ENCODE peak calls at places on chromosomes 2 and 18, in six cellular contexts. Y is H7, S is NCI-H1436, B is ureter, Z is astrocyte of the spinal cord, R is kidney. J is an unnamed sample.

GRCh38 chr2:130767408-130767775 is 12.1 kb downstream of the AMER3 start:
- DNase-seq in Y (no peak), Z (no peak), S (no peak), B (no peak), R (peak), J (no peak)

GRCh38 chr2:173165443-173166234 is 90.0 kb downstream of the MAP3K20 start:
- DNase-seq in Z (no peak), B (no peak), S (no peak), R (no peak), Y (no peak), J (no peak)

GRCh38 chr2:9303528-9304225 is 97.1 kb downstream of the ASAP2 start:
- DNase-seq in Y (no peak), R (no peak), B (no peak), Z (no peak), S (no peak), J (no peak)

GRCh38 chr2:239824051-239824694 is 201.0 kb downstream of the NDUFA10 start:
- DNase-seq in Y (peak), R (peak), S (no peak), B (peak), Z (no peak), J (no peak)

GRCh38 chr18:9993846-9994660 is 80.2 kb downstream of the VAPA start:
- DNase-seq in R (no peak), Y (no peak), S (no peak), B (no peak), Z (no peak), J (no peak)

GRCh38 chr18:49548266-49548665 is 13.6 kb upstream of the LIPG start:
- DNase-seq in Z (peak), S (no peak), R (no peak), Y (no peak), B (no peak), J (no peak)

GRCh38 chr18:59719533-59720325 is 22.5 kb upstream of the CCBE1 start:
- DNase-seq in B (no peak), Y (no peak), S (no peak), Z (peak), R (no peak), J (peak)

GRCh38 chr18:12278153-12278764 is 24.1 kb downstream of the CIDEA start:
- DNase-seq in S (no peak), Z (no peak), Y (peak), R (no peak), B (no peak), J (no peak)

GRCh38 chr2:63866009-63866709 is 24.5 kb downstream of the UGP2 start:
- DNase-seq in Z (no peak), Y (no peak), R (no peak), B (no peak), S (no peak), J (no peak)

GRCh38 chr2:40746150-40746549 is 294.3 kb upstream of the SLC8A1 start:
- DNase-seq in Y (no peak), R (no peak), B (no peak), Z (no peak), S (no peak), J (no peak)

GRCh38 chr2:84782717-84783442 is 98.0 kb downstream of the TRABD2A start:
- DNase-seq in S (no peak), Z (no peak), Y (no peak), B (no peak), R (no peak), J (no peak)

GRCh38 chr18:63161728-63162195 is 157.8 kb downstream of the BCL2 start:
- DNase-seq in R (no peak), S (no peak), B (peak), Z (peak), Y (no peak), J (peak)

GRCh38 chr2:46134531-46135229 is 162.5 kb upstream of the EPAS1 start:
- DNase-seq in Y (no peak), Z (peak), R (peak), B (peak), S (no peak), J (peak)

GRCh38 chr2:240561325-240561971 is 1.3 kb downstream of the DUSP28 start:
- DNase-seq in S (no peak), B (peak), Z (peak), R (peak), Y (no peak), J (no peak)

GRCh38 chr18:2979871-2980606 is 32.9 kb downstream of the LPIN2 start:
- DNase-seq in B (no peak), R (peak), Y (no peak), Z (no peak), S (no peak), J (no peak)

GRCh38 chr2:76469066-76469465 is 758.4 kb upstream of the GCFC2 start:
- DNase-seq in Y (no peak), S (no peak), Z (no peak), B (no peak), R (no peak), J (no peak)

GRCh38 chr18:51519571-51519970 is 322.1 kb upstream of the MEX3C start:
- DNase-seq in Z (no peak), Y (no peak), R (no peak), S (no peak), B (no peak), J (no peak)

GRCh38 chr2:156918410-156918809 is 339.1 kb upstream of the GALNT5 start:
- DNase-seq in Z (peak), B (no peak), S (no peak), Y (no peak), R (no peak), J (no peak)

GRCh38 chr2:237774811-237775553 is 23.6 kb upstream of the RBM44 start:
- DNase-seq in Y (peak), R (no peak), B (peak), Z (peak), S (peak), J (peak)

GRCh38 chr18:1103567-1103966 is 198.9 kb downstream of the ADCYAP1 start:
- DNase-seq in Z (no peak), Y (no peak), B (no peak), S (no peak), R (no peak), J (no peak)

GRCh38 chr2:16325613-16326510 is 339.8 kb downstream of the CYRIA start:
- DNase-seq in S (no peak), R (no peak), Z (no peak), B (no peak), Y (no peak), J (no peak)

GRCh38 chr2:63023444-63023843 is 27.2 kb upstream of the OTX1 start:
- DNase-seq in R (no peak), S (no peak), Z (peak), B (no peak), Y (peak), J (peak)

GRCh38 chr18:44801796-44802195 is 121.1 kb downstream of the SETBP1 start:
- DNase-seq in Z (no peak), Y (no peak), B (no peak), S (no peak), R (no peak), J (no peak)

GRCh38 chr2:173175222-173175621 is 99.6 kb downstream of the MAP3K20 start:
- DNase-seq in R (no peak), S (no peak), B (no peak), Y (no peak), Z (peak), J (no peak)

GRCh38 chr2:39523308-39524044 is 86.4 kb upstream of the MAP4K3 start:
- DNase-seq in Y (no peak), R (no peak), S (no peak), B (no peak), Z (peak), J (peak)

GRCh38 chr2:29700560-29700959 is 220.8 kb downstream of the ALK start:
- DNase-seq in S (no peak), Z (peak), R (no peak), B (no peak), Y (no peak), J (peak)

GRCh38 chr2:159600752-159601151 is 15.6 kb downstream of the BAZ2B start:
- DNase-seq in Z (peak), B (no peak), S (no peak), Y (no peak), R (no peak), J (peak)

GRCh38 chr2:54074636-54075341 is 40.6 kb upstream of the ACYP2 start:
- DNase-seq in Y (no peak), S (no peak), R (no peak), Z (peak), B (no peak), J (no peak)

GRCh38 chr18:12424252-12424651 is 16.5 kb downstream of the PRELID3A start:
- DNase-seq in Y (no peak), S (no peak), Z (no peak), B (no peak), R (no peak), J (no peak)

GRCh38 chr2:74514368-74515270 is at the start of gene TLX2:
- DNase-seq in R (peak), Z (no peak), B (no peak), S (peak), Y (peak), J (no peak)

GRCh38 chr2:2050321-2050905 is 280.7 kb downstream of the MYT1L start:
- DNase-seq in Z (no peak), S (no peak), Y (no peak), R (no peak), B (no peak), J (no peak)

GRCh38 chr2:12326449-12327190 is 390.1 kb upstream of the TRIB2 start:
- DNase-seq in B (no peak), Z (no peak), Y (peak), S (no peak), R (no peak), J (no peak)

GRCh38 chr2:8779795-8780194 is 57.6 kb downstream of the KIDINS220 start:
- DNase-seq in S (no peak), R (no peak), B (no peak), Y (no peak), Z (no peak), J (no peak)

J was measured in AG08395.